ENCODE peak calls at places on chromosomes 13 and 19, in six cellular contexts. V is lower lobe of right lung, J is cardiac muscle cell, C is breast epithelium, U is nephron progenitor cell, X is pancreas. N is an unnamed sample.

GRCh38 chr13:31681133-31681532 is 58.2 kb upstream of the RXFP2 start:
- DNase-seq in J (no peak), X (no peak), C (no peak), V (no peak), U (no peak), N (no peak)

GRCh38 chr13:23469901-23470525 is 36.5 kb upstream of the SACS start:
- DNase-seq in C (no peak), X (no peak), V (no peak), U (no peak), J (no peak), N (no peak)

GRCh38 chr13:100478107-100478809 is 110.3 kb downstream of the GGACT start:
- DNase-seq in U (no peak), C (no peak), X (no peak), V (no peak), J (no peak), N (no peak)

GRCh38 chr13:44155422-44156293 is 218.0 kb upstream of the SERP2 start:
- DNase-seq in J (peak; percentile 87), X (no peak), C (peak; percentile 57), U (peak; percentile 64), V (peak; percentile 56), N (peak; percentile 61)

GRCh38 chr13:99916366-99917103 is 55.0 kb downstream of the ZIC5 start:
- DNase-seq in U (no peak), V (no peak), X (no peak), J (peak; percentile 55), C (no peak), N (no peak)

GRCh38 chr13:101627556-101627943 is 175.1 kb downstream of the ITGBL1 start:
- DNase-seq in C (no peak), J (no peak), U (no peak), X (no peak), V (no peak), N (no peak)

GRCh38 chr19:3692141-3693029 is 7.9 kb downstream of the PIP5K1C start:
- DNase-seq in J (no peak), X (peak; percentile 67), U (peak; percentile 39), V (no peak), C (no peak), N (no peak)

GRCh38 chr13:111326621-111326965 is 6.2 kb downstream of the TEX29 start:
- DNase-seq in J (no peak), C (no peak), U (no peak), X (no peak), V (no peak), N (no peak)

GRCh38 chr19:32581704-32582164 is 744 bp downstream of the PDCD5 start:
- DNase-seq in X (no peak), V (peak; percentile 49), C (no peak), U (peak; percentile 41), J (peak; percentile 45), N (no peak)

GRCh38 chr13:40433577-40433976 is 232.9 kb downstream of the FOXO1 start:
- DNase-seq in J (no peak), U (no peak), C (no peak), X (no peak), V (no peak), N (peak; percentile 68)

GRCh38 chr13:113378825-113379224 is 14.9 kb upstream of the GRTP1 start:
- DNase-seq in C (no peak), X (no peak), V (peak; percentile 27), J (no peak), U (no peak), N (no peak)

GRCh38 chr13:90738881-90739280 is 608.6 kb upstream of the MIR17HG start:
- DNase-seq in J (no peak), U (no peak), C (no peak), X (no peak), V (no peak), N (no peak)

GRCh38 chr19:41064974-41065569 is 23.2 kb upstream of the CYP2A13 start:
- DNase-seq in V (no peak), J (peak; percentile 14), X (no peak), U (no peak), C (no peak), N (no peak)

GRCh38 chr13:39557285-39557955 is 45.6 kb downstream of the LHFPL6 start:
- DNase-seq in X (no peak), U (no peak), J (no peak), V (no peak), C (no peak), N (no peak)

GRCh38 chr13:29923554-29924481 is 73.4 kb upstream of the UBL3 start:
- DNase-seq in C (peak; percentile 80), X (peak; percentile 94), J (peak; percentile 41), V (peak; percentile 90), U (no peak), N (peak; percentile 89)

GRCh38 chr13:94537740-94538630 is 58.0 kb downstream of the TGDS start:
- DNase-seq in J (no peak), X (no peak), C (no peak), U (no peak), V (no peak), N (no peak)

GRCh38 chr19:8576273-8576993 is 809 bp downstream of the MYO1F start:
- DNase-seq in U (no peak), V (no peak), C (no peak), J (no peak), X (no peak), N (peak; percentile 46)

GRCh38 chr19:1466461-1467227 is 12.4 kb downstream of the C19orf25 start:
- DNase-seq in X (peak; percentile 82), V (no peak), U (peak; percentile 42), J (peak; percentile 32), C (no peak), N (no peak)

GRCh38 chr13:111239754-111240670 is 80.4 kb upstream of the TEX29 start:
- DNase-seq in X (no peak), V (no peak), C (no peak), J (no peak), U (no peak), N (no peak)

GRCh38 chr13:35005051-35005450 is 63.0 kb downstream of the NBEA start:
- DNase-seq in U (no peak), J (no peak), X (no peak), C (no peak), V (no peak), N (no peak)

GRCh38 chr19:1221141-1221903 is 15.7 kb downstream of the STK11 start:
- DNase-seq in C (no peak), V (no peak), X (peak; percentile 94), J (no peak), U (peak; percentile 67), N (no peak)

GRCh38 chr19:4586691-4587090 is 27.2 kb upstream of the SEMA6B start:
- DNase-seq in V (no peak), U (no peak), X (no peak), J (no peak), C (no peak), N (no peak)

GRCh38 chr19:47581605-47582319 is 8.8 kb upstream of the ZNF541 start:
- DNase-seq in J (no peak), X (peak; percentile 7), U (no peak), V (peak; percentile 74), C (peak; percentile 85), N (no peak)

GRCh38 chr13:51317262-51317661 is 22.2 kb upstream of the SERPINE3 start:
- DNase-seq in U (no peak), X (no peak), J (no peak), V (no peak), C (no peak), N (no peak)

GRCh38 chr19:41623360-41623759 is 3.5 kb downstream of the CEACAM4 start:
- DNase-seq in J (no peak), U (no peak), V (no peak), X (no peak), C (no peak), N (no peak)

GRCh38 chr13:46624821-46625220 is 71.9 kb downstream of the LRCH1 start:
- DNase-seq in U (no peak), J (no peak), V (no peak), X (no peak), C (no peak), N (no peak)

GRCh38 chr13:83943530-83944279 is 61.4 kb upstream of the SLITRK1 start:
- DNase-seq in U (no peak), C (no peak), J (peak; percentile 4), X (no peak), V (no peak), N (no peak)
- TF ChIP-seq CTCF in U (no peak), C (no peak), J (no peak), X (no peak), V (no peak), N (no peak)

DNA sequence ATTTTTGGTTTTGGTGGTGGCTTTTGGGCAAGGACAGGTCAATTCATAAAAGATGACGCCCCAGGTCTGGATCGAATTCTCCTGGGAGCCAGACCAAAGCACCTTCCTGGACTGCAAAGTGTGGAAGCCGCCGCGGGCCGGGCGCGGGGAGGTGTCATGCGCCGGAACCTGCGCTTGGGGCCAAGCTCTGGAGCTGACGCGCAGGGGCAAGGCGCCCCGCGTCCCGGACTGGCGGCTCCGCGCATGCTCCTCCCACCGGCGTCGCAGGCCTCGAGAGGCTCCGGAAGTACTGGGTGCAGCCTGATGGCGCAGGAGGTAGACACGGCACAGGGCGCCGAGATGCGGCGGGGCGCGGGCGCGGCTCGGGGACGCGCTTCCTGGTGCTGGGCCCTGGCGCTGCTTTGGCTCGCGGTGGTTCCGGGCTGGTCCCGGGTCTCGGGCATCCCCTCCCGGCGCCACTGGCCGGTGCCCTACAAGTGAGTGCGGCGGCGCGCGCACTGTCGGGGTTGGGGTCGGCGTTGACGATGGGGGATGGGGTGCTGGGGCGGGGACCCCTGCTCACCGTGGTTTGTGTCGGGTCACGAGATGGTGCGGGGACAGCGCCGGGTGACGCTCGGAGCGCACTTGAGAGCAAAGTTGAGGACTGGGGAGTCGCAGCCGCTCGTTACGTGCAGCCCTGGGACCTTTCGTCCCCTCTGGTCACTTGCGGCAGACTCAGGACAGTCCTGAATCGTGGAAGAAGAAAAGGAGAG is at the start of gene CLN5:
- DNase-seq in V (peak; percentile 97), C (peak; percentile 92), U (peak; percentile 89), J (peak; percentile 96), X (peak; percentile 98), N (peak; percentile 96)
- TF ChIP-seq CTCF in V (no peak), C (no peak), U (no peak), J (no peak), X (no peak), N (no peak)

DNA sequence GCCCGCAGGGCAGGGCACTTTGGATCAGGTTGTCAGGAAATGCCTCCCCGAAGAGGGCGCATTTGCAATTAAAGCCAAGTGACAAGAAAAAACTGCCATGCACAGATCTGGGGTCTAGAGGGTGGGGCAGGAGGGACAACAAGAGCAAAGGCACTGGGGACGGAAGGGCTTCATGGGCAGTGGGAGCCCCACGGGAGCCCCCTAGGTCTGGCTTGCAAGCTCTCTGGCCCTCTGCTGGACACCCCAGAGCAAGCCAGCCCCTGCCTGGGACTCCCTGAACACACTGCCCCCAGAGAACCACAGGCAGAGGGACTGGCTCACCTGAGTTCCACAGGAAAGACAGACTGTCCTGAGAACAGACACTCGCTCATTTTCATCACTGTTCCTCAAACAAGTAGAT is 30.2 kb upstream of the C19orf12 start:
- DNase-seq in V (no peak), J (peak; percentile 16), C (no peak), U (peak; percentile 34), X (no peak), N (no peak)
- TF ChIP-seq CTCF in V (no peak), J (no peak), C (no peak), U (peak; percentile 19), X (no peak), N (no peak)

DNA sequence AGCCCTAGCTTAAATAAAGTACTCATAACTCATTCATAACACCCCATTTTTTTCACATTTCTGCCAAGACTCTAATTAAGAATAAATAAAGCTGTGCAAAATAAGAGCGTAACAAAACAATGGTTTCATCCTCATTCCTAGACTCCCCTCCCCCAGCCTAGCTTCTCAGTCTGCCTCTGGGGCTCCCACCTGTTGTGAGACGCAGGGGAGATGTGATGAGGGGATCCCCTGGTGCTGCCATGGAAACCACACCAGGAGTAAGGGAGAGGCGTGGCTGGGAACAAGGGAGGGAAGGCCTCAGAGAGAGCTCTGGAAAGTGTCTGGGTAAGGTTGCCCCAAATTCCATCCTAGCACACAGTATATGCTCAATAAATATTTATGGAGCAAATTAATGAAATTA is 93.3 kb upstream of the USP29 start:
- DNase-seq in C (no peak), U (no peak), X (no peak), V (no peak), J (no peak), N (no peak)
- TF ChIP-seq CTCF in C (no peak), U (no peak), X (no peak), V (no peak), J (no peak), N (no peak)

N was measured in mucosa of descending colon.